ENCODE peak calls at places on chromosomes 4 and X, in nine cellular contexts. Q, U, I, M, H, R, O, N and V are unnamed samples.

GRCh38 chrX:109952985-109953905 is 49.7 kb upstream of the TMEM164 start:
- DNase-seq in Q (no peak), U (no peak), I (no peak), M (no peak), H (no peak), R (no peak), O (no peak), N (no peak), V (no peak)

GRCh38 chr4:74624351-74625151 is 169.8 kb downstream of the BTC start:
- DNase-seq in Q (no peak), U (no peak), I (no peak), M (no peak), H (peak), R (no peak), O (no peak), N (no peak), V (peak)

GRCh38 chrX:103367502-103367901 is 8.8 kb upstream of the BEX3 start:
- DNase-seq in Q (no peak), U (no peak), I (no peak), M (no peak), H (no peak), R (no peak), O (no peak), N (no peak), V (no peak)

GRCh38 chr4:26878729-26879415 is 18.2 kb downstream of the STIM2 start:
- DNase-seq in Q (no peak), U (no peak), I (no peak), M (no peak), H (peak), R (no peak), O (no peak), N (no peak), V (no peak)

GRCh38 chr4:109554971-109555370 is 5.1 kb upstream of the MCUB start:
- DNase-seq in Q (no peak), U (no peak), I (no peak), M (no peak), H (no peak), R (no peak), O (no peak), N (no peak), V (no peak)

GRCh38 chr4:120918788-120919187 is 3.7 kb downstream of the PRDM5 start:
- DNase-seq in Q (peak), U (no peak), I (no peak), M (peak), H (no peak), R (peak), O (no peak), N (peak), V (no peak)

GRCh38 chrX:49767231-49767630 is 61.9 kb upstream of the PAGE4 start:
- DNase-seq in Q (no peak), U (no peak), I (no peak), M (no peak), H (no peak), R (no peak), O (no peak), N (no peak), V (no peak)

GRCh38 chr4:102825261-102826071 is 1.9 kb downstream of the UBE2D3 start:
- DNase-seq in Q (no peak), U (no peak), I (peak), M (peak), H (peak), R (peak), O (peak), N (peak), V (peak)

GRCh38 chr4:128364565-128364964 is 77.0 kb upstream of the PGRMC2 start:
- DNase-seq in Q (no peak), U (no peak), I (no peak), M (no peak), H (peak), R (no peak), O (no peak), N (no peak), V (no peak)

GRCh38 chrX:38206036-38206435 is 14.6 kb downstream of the SRPX start:
- DNase-seq in Q (no peak), U (no peak), I (no peak), M (no peak), H (no peak), R (no peak), O (no peak), N (no peak), V (peak)

GRCh38 chrX:119885554-119886428 is 9.9 kb upstream of the AKAP14 start:
- DNase-seq in Q (no peak), U (no peak), I (no peak), M (no peak), H (peak), R (no peak), O (no peak), N (no peak), V (no peak)

DNA sequence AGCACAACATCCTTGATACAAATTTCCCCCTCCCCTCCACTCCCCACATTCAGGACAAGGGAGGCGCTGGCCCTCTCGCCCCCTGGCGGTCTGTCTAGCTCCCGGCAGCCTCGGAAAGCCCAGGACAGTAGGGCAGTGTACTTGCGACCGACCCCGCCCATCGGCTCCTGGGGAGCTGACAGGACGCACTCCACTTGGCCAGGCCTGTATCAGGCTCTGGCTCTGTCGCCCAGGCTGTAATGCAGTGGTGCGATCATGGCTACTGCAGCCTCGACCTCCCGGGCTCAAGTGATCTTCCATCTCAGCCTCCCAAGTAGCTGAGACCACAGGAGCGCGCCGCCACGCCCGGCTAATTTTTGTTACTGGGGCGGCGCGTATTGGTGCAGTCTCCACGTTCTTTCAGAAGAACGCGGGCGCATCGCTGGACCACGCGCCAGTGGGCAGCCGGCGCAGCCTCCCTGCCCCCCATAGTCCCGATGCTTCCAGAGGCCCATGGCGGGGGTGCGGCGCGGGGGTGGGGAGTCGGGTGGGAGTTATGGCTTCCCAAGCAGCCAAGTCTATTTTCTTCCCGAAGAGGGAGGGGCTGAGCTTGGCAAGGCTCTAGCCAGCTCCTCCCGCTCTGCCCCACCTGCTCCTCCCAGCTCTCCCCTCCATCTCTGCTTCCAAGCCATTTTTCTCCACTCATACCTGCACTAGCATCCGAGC is 7.8 kb upstream of the AKAP14 start:
- DNase-seq in Q (peak), U (peak), I (peak), M (peak), H (peak), R (peak), O (peak), N (peak), V (peak)
- TF ChIP-seq CTCF in Q (no peak), U (no peak), I (peak), M (peak), H (peak), R (peak), O (peak), N (no peak), V (peak)

GRCh38 chr4:24912252-24913098 is at the start of gene CCDC149:
- DNase-seq in Q (peak), U (peak), I (peak), M (peak), H (peak), R (peak), O (peak), N (peak), V (peak)
- H3K27ac ChIP-seq in Q (peak), U (peak), I (peak), M (peak), H (peak), R (peak), O (no peak), N (peak), V (peak)

GRCh38 chr4:172995161-172995560 is 173.4 kb upstream of the GALNT7 start:
- DNase-seq in Q (no peak), U (no peak), I (no peak), M (no peak), H (no peak), R (no peak), O (no peak), N (no peak), V (peak)
- H3K4me3 ChIP-seq in Q (peak), U (no peak), I (peak), M (no peak), H (no peak), R (no peak), O (no peak), N (no peak), V (no peak)

GRCh38 chrX:2712890-2713860 is 22.1 kb downstream of the CD99 start:
- DNase-seq in Q (no peak), U (no peak), I (no peak), M (no peak), H (no peak), R (no peak), O (no peak), N (no peak), V (no peak)

GRCh38 chrX:2711441-2711840 is 20.3 kb downstream of the CD99 start:
- DNase-seq in Q (no peak), U (no peak), I (no peak), M (no peak), H (no peak), R (no peak), O (no peak), N (no peak), V (no peak)

GRCh38 chrX:2710496-2710895 is 19.4 kb downstream of the CD99 start:
- DNase-seq in Q (peak), U (no peak), I (no peak), M (no peak), H (peak), R (no peak), O (no peak), N (no peak), V (peak)

GRCh38 chrX:2714551-2714950 is 23.5 kb downstream of the CD99 start:
- DNase-seq in Q (no peak), U (no peak), I (no peak), M (no peak), H (no peak), R (no peak), O (no peak), N (no peak), V (no peak)

DNA sequence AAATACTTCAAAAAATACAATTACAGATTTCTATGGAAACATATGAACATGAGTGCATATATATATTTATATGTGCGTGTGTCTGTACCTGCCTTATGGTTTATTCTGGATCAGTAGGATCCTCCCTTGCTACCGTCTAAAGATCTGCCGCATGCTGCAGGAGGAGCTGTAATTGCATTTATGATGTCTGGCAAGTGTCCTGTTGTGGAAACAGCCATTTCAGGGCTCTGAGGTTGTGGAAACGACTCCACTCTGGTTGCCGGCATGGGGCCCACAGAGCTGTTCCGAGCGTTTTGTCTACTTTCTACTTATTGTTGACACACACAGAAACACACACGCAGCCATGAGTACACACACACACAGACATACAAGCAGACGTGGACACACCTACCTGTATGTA is 21.3 kb downstream of the CD99 start:
- DNase-seq in Q (no peak), U (no peak), I (no peak), M (no peak), H (no peak), R (no peak), O (no peak), N (no peak), V (no peak)
- TF ChIP-seq CTCF in Q (no peak), U (no peak), I (no peak), M (no peak), H (no peak), R (no peak), O (no peak), N (no peak), V (no peak)

GRCh38 chr4:40825014-40825838 is 75.5 kb downstream of the NSUN7 start:
- DNase-seq in Q (no peak), U (no peak), I (no peak), M (peak), H (no peak), R (no peak), O (peak), N (no peak), V (no peak)

GRCh38 chr4:40828661-40829060 is 78.9 kb downstream of the NSUN7 start:
- DNase-seq in Q (no peak), U (no peak), I (no peak), M (no peak), H (no peak), R (no peak), O (no peak), N (no peak), V (no peak)

GRCh38 chr4:40826821-40827220 is 77.1 kb downstream of the NSUN7 start:
- DNase-seq in Q (no peak), U (no peak), I (no peak), M (no peak), H (no peak), R (no peak), O (no peak), N (no peak), V (no peak)

GRCh38 chr4:40829586-40829985 is 79.8 kb downstream of the NSUN7 start:
- DNase-seq in Q (peak), U (no peak), I (no peak), M (no peak), H (no peak), R (no peak), O (no peak), N (no peak), V (no peak)

DNA sequence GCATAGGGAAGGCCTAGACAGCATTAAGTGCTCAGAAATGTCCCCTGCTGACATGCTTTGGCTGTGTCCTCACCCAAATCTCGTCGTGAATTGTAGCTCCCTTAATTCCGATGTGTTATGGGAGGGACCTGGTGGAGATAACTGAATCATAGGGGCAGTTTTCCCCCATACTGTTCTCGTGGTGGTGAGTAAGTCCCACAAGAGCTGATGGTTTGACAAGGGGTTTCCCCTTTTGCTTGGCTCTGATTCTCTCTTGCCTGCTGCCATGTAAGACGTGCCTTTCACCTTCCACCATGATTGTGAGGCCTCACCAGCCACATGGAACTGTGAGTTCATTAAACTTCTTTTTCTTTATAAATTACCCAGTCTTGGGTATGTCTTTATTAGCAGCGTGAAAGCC is 78.0 kb downstream of the NSUN7 start:
- DNase-seq in Q (no peak), U (no peak), I (no peak), M (no peak), H (no peak), R (no peak), O (no peak), N (no peak), V (no peak)
- H3K27ac ChIP-seq in Q (no peak), U (no peak), I (no peak), M (no peak), H (no peak), R (no peak), O (no peak), N (no peak), V (no peak)

GRCh38 chr4:125317526-125317880 is 2.7 kb downstream of the FAT4 start:
- DNase-seq in Q (peak), U (peak), I (no peak), M (peak), H (no peak), R (peak), O (peak), N (peak), V (peak)
- H3K4me3 ChIP-seq in Q (peak), U (peak), I (peak), M (peak), H (no peak), R (peak), O (peak), N (peak), V (peak)